ENCODE peak calls at places on chromosome 20, in four cellular contexts. K is neuronal stem cell, Y is PC-3, H is H9. U is an unnamed sample. For H3K27me3, the result is how much of the 10 kb centered on the place peaks cover.

GRCh38 chr20:4901031-4901818 is 100.1 kb downstream of the SLC23A2 start:
- DNase-seq in H (no peak), K (no peak), Y (no peak), U (no peak)

GRCh38 chr20:653110-653589 is at the start of gene SRXN1:
- DNase-seq in K (peak), Y (peak), H (peak), U (no peak)

GRCh38 chr20:9144643-9145042 is 75.8 kb downstream of the PLCB4 start:
- DNase-seq in H (no peak), K (no peak), Y (no peak), U (no peak)

GRCh38 chr20:64156136-64156885 is 7.9 kb upstream of the MYT1 start:
- DNase-seq in H (no peak), K (no peak), Y (no peak), U (no peak)

GRCh38 chr20:20463933-20464374 is 96.0 kb downstream of the INSM1 start:
- DNase-seq in Y (no peak), K (peak), H (peak), U (peak)

GRCh38 chr20:3307695-3308094 is 68.7 kb upstream of the SLC4A11 start:
- DNase-seq in Y (no peak), H (no peak), K (no peak), U (no peak)

GRCh38 chr20:48694466-48694865 is 133.3 kb downstream of the PREX1 start:
- DNase-seq in K (no peak), Y (no peak), H (no peak), U (no peak)

GRCh38 chr20:50717974-50718761 is 13.2 kb upstream of the PARD6B start:
- DNase-seq in H (no peak), K (no peak), Y (no peak), U (no peak)

GRCh38 chr20:17406191-17406590 is 125.0 kb downstream of the BFSP1 start:
- DNase-seq in K (no peak), H (no peak), Y (no peak), U (no peak)

GRCh38 chr20:51487525-51488279 is 54.8 kb downstream of the NFATC2 start:
- DNase-seq in Y (peak), K (no peak), H (no peak), U (no peak)

GRCh38 chr20:48015136-48015925 is 230.1 kb upstream of the SULF2 start:
- DNase-seq in Y (no peak), H (no peak), K (no peak), U (no peak)

GRCh38 chr20:49890651-49891361 is 24.5 kb downstream of the SPATA2 start:
- DNase-seq in Y (no peak), H (peak), K (no peak), U (no peak)

GRCh38 chr20:35387334-35387733 is 24.4 kb downstream of the UQCC1 start:
- DNase-seq in H (no peak), K (no peak), Y (peak), U (no peak)

GRCh38 chr20:2805682-2806350 is 5.4 kb upstream of the CPXM1 start:
- DNase-seq in Y (no peak), H (peak), K (no peak), U (no peak)

GRCh38 chr20:63577317-63577894 is 3.4 kb upstream of the HELZ2 start:
- DNase-seq in K (no peak), Y (no peak), H (no peak), U (no peak)

GRCh38 chr20:14764511-14765369 is 427.3 kb upstream of the FLRT3 start:
- DNase-seq in K (no peak), Y (peak), H (no peak), U (no peak)

GRCh38 chr20:4985658-4986057 is 15.7 kb downstream of the SLC23A2 start:
- DNase-seq in H (no peak), K (no peak), Y (no peak), U (no peak)

GRCh38 chr20:33933469-33933909 is 60.2 kb upstream of the RALY start:
- DNase-seq in Y (peak), K (peak), H (peak), U (peak)

GRCh38 chr20:63635431-63636141 is 8.7 kb upstream of the GMEB2 start:
- DNase-seq in H (no peak), Y (no peak), K (no peak), U (no peak)

GRCh38 chr20:2626853-2627541 is 25.4 kb upstream of the NOP56 start:
- DNase-seq in K (no peak), Y (peak), H (no peak), U (no peak)

GRCh38 chr20:34362502-34363061 is 491 bp upstream of the ITCH start:
- DNase-seq in H (no peak), Y (no peak), K (peak), U (no peak)

GRCh38 chr20:24490598-24490997 is 21.2 kb downstream of the SYNDIG1 start:
- DNase-seq in K (no peak), Y (no peak), H (peak), U (no peak)

DNA sequence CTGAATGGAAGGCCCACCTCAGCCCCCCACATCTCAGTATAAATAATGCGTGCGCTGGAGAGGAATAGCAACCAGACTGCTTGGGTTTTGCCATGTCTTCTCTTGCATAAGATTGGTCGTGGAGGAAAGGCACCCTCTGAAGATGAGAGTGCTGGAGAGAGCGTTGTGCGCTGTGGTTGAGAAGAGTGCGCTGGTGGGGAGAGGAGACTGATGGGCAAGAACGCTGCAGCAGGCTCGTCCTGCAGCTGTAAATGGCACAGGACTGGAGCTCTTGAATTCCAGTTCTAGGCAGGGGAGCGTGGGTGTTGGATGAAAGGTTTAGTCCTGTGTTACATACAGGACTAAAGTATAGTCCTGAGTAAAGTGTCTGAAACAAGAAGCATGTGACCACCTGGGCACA is 51.5 kb downstream of the RPRD1B start:
- DNase-seq in K (no peak), H (no peak), Y (no peak), U (no peak)
- H3K27ac ChIP-seq in K (no peak), H (no peak), Y (no peak), U (no peak)

DNA sequence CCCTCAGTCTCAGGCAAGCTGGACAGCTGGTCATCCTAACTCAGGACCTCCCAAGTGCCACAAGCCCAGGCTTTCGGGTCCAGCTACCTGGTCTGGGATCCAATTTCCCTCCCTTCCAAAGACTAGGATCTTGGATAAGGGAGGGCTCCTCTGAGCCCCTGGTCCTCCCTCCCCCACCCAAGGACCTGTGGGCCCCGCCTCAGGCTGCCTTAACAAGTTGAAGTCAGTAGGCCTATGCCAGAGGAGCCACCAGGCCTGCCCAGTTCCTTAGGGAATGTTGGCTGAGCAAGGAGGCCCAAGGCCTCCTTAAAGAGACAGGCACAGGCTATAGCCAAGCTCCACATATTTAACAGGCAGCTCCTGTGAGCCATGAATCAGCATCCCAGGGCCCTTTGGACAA is 27.2 kb upstream of the NOL4L start:
- DNase-seq in K (no peak), Y (no peak), H (no peak), U (no peak)
- H3K27me3 ChIP-seq in K (under half), Y (under half), H (under half), U (under half)

DNA sequence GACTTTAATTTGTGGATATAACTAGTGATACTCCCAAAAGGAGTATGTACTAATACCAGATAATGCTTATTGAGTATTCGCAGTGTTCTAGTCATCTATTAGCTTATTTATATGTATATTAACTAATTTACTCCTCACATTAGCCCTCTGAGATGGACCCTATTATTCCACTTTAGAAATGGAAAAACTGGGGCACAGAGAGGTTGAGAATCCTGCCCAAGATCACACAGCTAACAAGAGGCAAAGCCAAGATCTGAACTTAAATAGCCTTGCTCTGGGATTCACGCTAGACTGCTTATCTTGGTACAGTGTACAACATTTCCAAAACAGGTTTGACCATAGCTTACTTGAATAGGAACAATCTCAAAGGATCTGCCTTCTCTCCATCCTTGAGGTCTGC is 8.5 kb upstream of the SPO11 start:
- DNase-seq in Y (no peak), H (no peak), K (no peak), U (no peak)
- H3K27ac ChIP-seq in Y (no peak), H (no peak), K (no peak), U (no peak)

DNA sequence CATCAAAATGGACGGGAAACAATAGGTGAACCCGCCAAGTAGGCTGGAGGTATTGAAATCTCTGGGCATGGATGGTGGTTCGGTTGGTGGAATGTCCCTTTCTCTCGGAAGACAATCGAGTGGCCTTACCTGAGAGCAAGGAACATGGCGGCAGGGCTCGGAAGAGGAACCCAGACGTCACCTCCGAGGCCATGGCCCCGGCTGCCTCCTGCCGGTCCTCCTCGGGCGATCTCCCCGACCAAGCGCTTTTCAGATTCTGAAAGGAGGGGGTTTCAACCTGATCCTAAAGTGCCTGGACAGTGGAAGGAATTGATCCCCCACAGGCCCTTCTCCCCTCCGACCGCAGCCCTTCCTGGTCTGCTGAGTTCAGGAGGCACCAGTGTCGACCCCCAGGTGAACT is 47.2 kb downstream of the GNAS-AS1 start:
- DNase-seq in Y (no peak), K (no peak), H (no peak), U (no peak)
- H3K27me3 ChIP-seq in Y (half or more), K (under half), H (under half), U (under half)

DNA sequence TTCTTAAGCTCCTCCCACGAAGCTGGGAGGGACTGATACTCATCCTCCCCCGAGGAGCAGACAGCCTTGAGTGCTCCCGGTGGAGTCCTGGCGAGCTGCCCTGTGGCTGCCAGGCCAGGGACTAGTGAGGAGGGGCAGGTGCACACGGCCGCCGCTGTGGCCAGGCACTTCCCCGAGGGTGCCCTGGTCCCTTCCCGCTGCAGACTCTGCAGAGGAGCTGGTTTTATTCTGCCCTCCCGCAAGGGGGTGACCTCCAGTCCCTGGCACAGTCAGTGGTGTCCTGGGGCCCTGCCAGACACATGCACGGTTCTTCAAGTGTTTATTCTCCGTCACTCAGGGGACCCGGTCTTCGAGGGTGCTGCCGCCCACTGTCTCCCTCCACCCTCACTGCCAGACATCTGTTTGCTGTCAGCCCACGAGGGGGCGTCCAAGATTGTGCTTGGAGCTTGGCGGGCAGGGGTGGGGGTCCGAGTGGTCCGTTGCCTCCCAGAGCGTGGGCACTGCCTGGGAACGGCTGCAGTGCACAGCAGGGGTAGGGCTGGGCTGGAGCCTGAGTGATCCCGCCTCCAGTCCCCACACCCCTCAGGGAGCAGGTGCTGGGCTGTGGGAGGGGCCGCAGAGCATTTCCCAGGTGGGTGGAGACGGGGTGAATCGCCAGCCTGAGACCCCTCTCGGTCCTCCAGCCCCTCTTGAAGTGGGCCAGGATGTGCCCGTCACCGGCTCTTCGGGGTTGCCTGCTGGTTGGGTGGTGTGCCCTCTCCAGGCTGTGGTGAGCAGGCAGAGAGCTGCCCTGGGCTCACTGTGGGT is 3.1 kb upstream of the CABLES2 start:
- DNase-seq in H (peak), Y (peak), K (peak), U (no peak)
- H3K27ac ChIP-seq in H (no peak), Y (no peak), K (no peak), U (no peak)

DNA sequence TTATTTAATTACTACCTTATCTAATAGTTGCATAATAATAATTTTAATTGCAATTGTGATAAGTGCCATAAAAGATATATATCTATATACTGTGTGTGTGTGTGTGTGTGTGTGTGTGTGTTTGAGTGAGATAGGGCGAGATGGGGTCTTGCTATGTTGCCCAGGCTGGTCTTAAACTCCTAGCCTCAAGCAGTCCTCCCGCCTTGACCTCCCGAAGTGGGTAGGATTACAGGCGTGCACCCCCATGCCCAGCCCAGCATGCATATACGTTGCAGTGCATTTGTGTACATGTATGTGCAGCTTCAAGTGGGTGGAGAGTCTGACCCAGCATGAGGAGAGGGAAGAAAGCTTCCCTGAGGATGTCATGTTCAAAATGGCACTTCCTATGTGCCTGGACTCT is 4.6 kb upstream of the RIMS4 start:
- DNase-seq in H (no peak), K (no peak), Y (no peak), U (no peak)
- H3K27me3 ChIP-seq in H (under half), K (under half), Y (half or more), U (under half)

DNA sequence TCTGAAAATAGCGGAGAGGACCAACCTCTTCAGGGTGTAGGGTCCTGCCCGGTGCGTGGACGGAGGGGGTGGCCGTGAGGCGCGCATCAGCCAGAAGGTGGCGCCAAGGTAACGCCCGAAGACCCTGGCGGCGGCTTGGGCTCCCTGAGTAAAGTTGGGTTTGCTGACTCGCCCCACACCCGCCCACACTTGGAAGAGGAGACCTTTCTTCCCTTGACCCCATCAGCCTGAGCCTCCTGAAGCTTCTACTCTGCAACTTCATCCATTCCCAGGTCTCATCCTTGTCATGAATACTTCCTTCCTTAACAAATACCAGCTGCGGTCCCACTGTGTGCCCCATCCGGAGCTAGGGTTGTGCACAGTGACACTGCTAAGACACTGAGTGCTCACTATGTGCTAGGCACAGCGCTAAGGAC is 14.6 kb downstream of the CD40 start:
- DNase-seq in K (peak), Y (peak), H (peak), U (peak)
- H3K27ac ChIP-seq in K (no peak), Y (no peak), H (no peak), U (no peak)

GRCh38 chr20:58855506-58856314 is 3.2 kb downstream of the GNAS start:
- DNase-seq in K (no peak), Y (peak), H (no peak), U (no peak)
- H3K27me3 ChIP-seq in K (half or more), Y (under half), H (under half), U (under half)

U was measured in iPS DF 6.9.